ENCODE peak calls at places on chromosomes 6 and 20, in ten cellular contexts. N is mammary epithelial cell, G is left ventricle myocardium inferior, F is cardiac muscle cell, O is tibial artery, C is psoas muscle, V is GM23248, Z is spleen, R is adrenal gland, B is mesendoderm. A is an unnamed sample.
A peak's percentile ranks its signal among the peaks of the same experiment; 100 is the strongest.

GRCh38 chr6:66496659-66497058 is 789.6 kb upstream of the EYS start:
- DNase-seq in N (no peak), G (no peak), F (peak; percentile 61), O (no peak), C (no peak), V (no peak), Z (no peak), R (no peak), B (peak; percentile 73), A (no peak)

GRCh38 chr6:113356139-113356538 is 501.0 kb upstream of the MARCKS start:
- DNase-seq in N (no peak), G (no peak), F (no peak), O (no peak), C (no peak), V (no peak), Z (no peak), R (no peak), B (no peak), A (no peak)

GRCh38 chr6:135534773-135535380 is 37.3 kb upstream of the AHI1 start:
- DNase-seq in N (peak; percentile 35), G (no peak), F (no peak), O (no peak), C (no peak), V (peak; percentile 66), Z (no peak), R (no peak), B (no peak), A (no peak)

GRCh38 chr6:40387127-40387870 is 199.9 kb downstream of the LRFN2 start:
- DNase-seq in N (no peak), G (no peak), F (no peak), O (no peak), C (no peak), V (no peak), Z (no peak), R (no peak), B (no peak), A (no peak)

GRCh38 chr6:35213161-35213823 is 464 bp upstream of the SCUBE3 start:
- DNase-seq in N (no peak), G (no peak), F (peak; percentile 74), O (no peak), C (no peak), V (peak; percentile 23), Z (no peak), R (no peak), B (peak; percentile 80), A (no peak)

GRCh38 chr20:1225729-1226313 is at the start of gene RAD21L1:
- DNase-seq in N (peak; percentile 52), G (peak; percentile 77), F (peak; percentile 88), O (peak; percentile 51), C (peak; percentile 86), V (peak; percentile 88), Z (peak; percentile 92), R (peak; percentile 81), B (peak; percentile 89), A (peak; percentile 8)

GRCh38 chr6:38871745-38872568 is 156.8 kb downstream of the DNAH8 start:
- DNase-seq in N (peak; percentile 34), G (no peak), F (peak; percentile 68), O (peak; percentile 24), C (no peak), V (peak; percentile 64), Z (no peak), R (peak; percentile 77), B (peak; percentile 89), A (no peak)

GRCh38 chr20:63116412-63117106 is 99.4 kb downstream of the YTHDF1 start:
- DNase-seq in N (no peak), G (no peak), F (peak; percentile 74), O (no peak), C (peak; percentile 36), V (peak; percentile 48), Z (peak; percentile 28), R (no peak), B (peak; percentile 50), A (no peak)

GRCh38 chr20:62398120-62398821 is 8.8 kb downstream of the CABLES2 start:
- DNase-seq in N (no peak), G (no peak), F (no peak), O (no peak), C (no peak), V (no peak), Z (no peak), R (no peak), B (no peak), A (no peak)

GRCh38 chr20:53205046-53205445 is 232.9 kb downstream of the TSHZ2 start:
- DNase-seq in N (no peak), G (no peak), F (no peak), O (no peak), C (no peak), V (no peak), Z (no peak), R (no peak), B (no peak), A (no peak)

DNA sequence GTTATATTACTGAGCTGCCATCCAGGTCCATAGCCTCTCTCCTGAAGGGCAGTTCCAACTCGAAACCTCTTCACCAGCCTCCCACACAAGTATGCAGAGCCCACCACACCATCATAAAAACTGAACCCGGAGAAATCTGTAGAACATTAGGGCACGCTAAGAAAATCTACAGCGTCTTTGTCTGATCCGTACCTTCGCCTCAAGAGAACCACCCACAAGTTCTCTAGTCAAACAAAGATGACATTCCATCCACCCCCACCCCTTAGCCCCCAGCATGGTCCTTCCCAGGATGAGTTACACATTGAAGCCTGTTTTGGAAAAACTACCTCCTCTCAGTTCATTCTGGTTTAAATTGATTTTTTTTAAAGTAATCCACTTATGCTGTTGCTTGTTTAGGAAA is 219.7 kb downstream of the ZMYND8 start:
- DNase-seq in N (no peak), G (no peak), F (no peak), O (no peak), C (no peak), V (no peak), Z (no peak), R (no peak), B (no peak), A (no peak)
- H3K27ac ChIP-seq in N (no peak overlapping the region), G (no peak overlapping the region), F (no peak overlapping the region), O (no peak overlapping the region), C (no peak overlapping the region), V (no peak overlapping the region), Z (no peak overlapping the region), R (no peak overlapping the region), B (no peak overlapping the region), A (no peak overlapping the region)

GRCh38 chr6:31658158-31658688 is 2.4 kb downstream of the C6orf47 start:
- DNase-seq in N (no peak), G (no peak), F (no peak), O (no peak), C (no peak), V (no peak), Z (no peak), R (no peak), B (no peak), A (no peak)

GRCh38 chr6:31658983-31659648 is 1.5 kb downstream of the C6orf47 start:
- DNase-seq in N (no peak), G (no peak), F (no peak), O (no peak), C (no peak), V (no peak), Z (no peak), R (no peak), B (no peak), A (no peak)

GRCh38 chr6:31655349-31656237 is at the start of gene APOM:
- DNase-seq in N (no peak), G (no peak), F (no peak), O (no peak), C (no peak), V (no peak), Z (no peak), R (no peak), B (no peak), A (no peak)

GRCh38 chr6:31659649-31660223 is 842 bp downstream of the C6orf47 start:
- DNase-seq in N (peak; percentile 48), G (no peak), F (peak; percentile 28), O (no peak), C (no peak), V (peak; percentile 64), Z (no peak), R (no peak), B (no peak), A (no peak)

DNA sequence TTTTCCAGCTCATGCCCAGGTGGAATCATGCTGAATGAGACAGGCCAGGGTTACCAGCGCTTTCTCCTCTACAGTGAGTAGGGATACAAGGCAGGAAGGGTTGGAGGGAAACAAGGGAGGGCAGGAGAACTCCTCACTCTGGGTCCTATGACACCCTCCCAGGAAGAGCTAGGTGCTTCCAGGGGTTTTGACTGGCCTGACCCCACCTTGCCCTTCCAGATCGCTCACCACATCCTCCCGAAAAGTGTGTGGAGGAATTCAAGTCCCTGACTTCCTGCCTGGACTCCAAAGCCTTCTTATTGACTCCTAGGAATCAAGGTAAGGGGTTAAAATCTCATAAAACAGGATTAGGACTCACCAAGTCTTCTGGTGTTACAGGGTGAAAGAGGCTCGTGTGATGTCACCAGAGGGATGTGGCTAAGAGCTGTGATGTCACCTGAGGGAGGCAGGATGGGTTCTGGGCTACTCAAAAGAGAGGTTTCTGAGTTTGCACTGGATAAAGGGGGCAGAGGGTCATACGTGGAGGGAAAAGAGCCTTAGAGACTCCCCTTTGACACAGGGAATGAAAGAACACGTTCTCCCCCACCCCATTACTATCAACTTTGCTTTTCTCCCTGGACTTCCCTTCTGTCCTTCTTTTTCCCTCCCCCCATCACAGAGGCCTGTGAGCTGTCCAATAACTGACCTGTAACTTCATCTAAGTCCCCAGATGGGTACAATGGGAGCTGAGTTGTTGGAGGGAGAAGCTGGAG is 1.9 kb downstream of the APOM start:
- DNase-seq in N (no peak), G (no peak), F (no peak), O (no peak), C (no peak), V (peak; percentile 44), Z (no peak), R (no peak), B (no peak), A (no peak)
- H3K27ac ChIP-seq in N (no peak overlapping the region), G (no peak overlapping the region), F (no peak overlapping the region), O (peak overlapping the region; percentile 35), C (no peak overlapping the region), V (no peak overlapping the region), Z (peak overlapping the region; percentile 26), R (peak overlapping the region; percentile 15), B (no peak overlapping the region), A (no peak overlapping the region)

GRCh38 chr20:8234580-8234979 is 102.5 kb downstream of the PLCB1 start:
- DNase-seq in N (no peak), G (no peak), F (no peak), O (no peak), C (no peak), V (no peak), Z (no peak), R (no peak), B (no peak), A (no peak)
- H3K27ac ChIP-seq in N (no peak overlapping the region), G (peak overlapping the region; percentile 60), F (peak overlapping the region; percentile 63), O (no peak overlapping the region), C (no peak overlapping the region), V (no peak overlapping the region), Z (no peak overlapping the region), R (peak overlapping the region; percentile 21), B (no peak overlapping the region), A (no peak overlapping the region)

DNA sequence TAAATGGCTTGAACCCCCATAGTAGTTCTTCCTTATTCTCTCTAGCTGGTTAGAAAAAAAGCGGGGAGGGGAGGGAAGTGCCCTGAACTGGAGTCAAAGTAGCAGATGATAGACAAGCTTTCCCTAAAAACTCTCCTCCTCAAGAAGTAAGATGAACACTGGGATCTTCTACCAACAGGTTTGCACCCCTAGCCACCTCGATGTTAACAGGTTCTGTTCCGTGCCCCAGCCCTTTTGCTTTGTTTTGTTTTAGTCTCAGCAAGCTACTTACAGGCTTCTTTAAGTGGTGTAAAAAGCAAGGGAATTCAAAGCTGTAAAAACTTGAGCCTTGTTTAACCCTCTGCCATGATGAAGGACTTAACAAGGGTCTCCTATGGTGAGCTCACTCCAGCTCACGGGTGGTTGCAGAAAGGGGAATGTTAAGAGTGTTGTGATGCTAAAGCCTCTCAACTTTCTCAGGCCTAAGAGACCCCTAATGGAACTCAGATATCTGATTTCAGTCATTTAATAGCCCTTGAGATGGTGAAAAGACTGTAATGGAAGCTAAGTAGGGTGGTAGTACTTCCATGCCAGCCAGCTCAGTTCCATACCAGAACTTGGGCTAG is 106.0 kb downstream of the FOXO3 start:
- DNase-seq in N (no peak), G (no peak), F (peak; percentile 40), O (no peak), C (no peak), V (no peak), Z (no peak), R (no peak), B (no peak), A (no peak)
- H3K27ac ChIP-seq in N (no peak overlapping the region), G (no peak overlapping the region), F (no peak overlapping the region), O (no peak overlapping the region), C (peak overlapping the region; percentile 63), V (no peak overlapping the region), Z (no peak overlapping the region), R (no peak overlapping the region), B (no peak overlapping the region), A (no peak overlapping the region)

A was measured in epithelial cell of prostate.